ENCODE peak calls at places on chromosomes 3 and 15, in five cellular contexts. L is heart left ventricle, E is endodermal cell, Z is mesenchymal stem cell, M is neural progenitor cell. S is an unnamed sample.

GRCh38 chr15:94234300-94234699 is 2.9 kb downstream of the MCTP2 start:
- DNase-seq in M (no peak), E (peak), L (no peak), Z (peak), S (no peak)

GRCh38 chr3:29291262-29291981 is 10.6 kb downstream of the RBMS3 start:
- DNase-seq in M (no peak), Z (no peak), L (no peak), E (no peak), S (no peak)

GRCh38 chr15:51497806-51498205 is 124.8 kb downstream of the DMXL2 start:
- DNase-seq in M (no peak), Z (no peak), L (no peak), E (peak), S (no peak)

GRCh38 chr3:129530331-129530761 is 1.9 kb downstream of the RHO start:
- DNase-seq in Z (peak), L (no peak), M (peak), E (peak), S (peak)

GRCh38 chr3:188052229-188052965 is 101.6 kb upstream of the LPP start:
- DNase-seq in E (peak), M (peak), Z (no peak), L (peak), S (no peak)

GRCh38 chr3:84601303-84601702 is 357.5 kb upstream of the CADM2 start:
- DNase-seq in M (peak), E (no peak), L (no peak), Z (no peak), S (peak)

GRCh38 chr3:121574449-121574848 is 6.7 kb downstream of the ARGFX start:
- DNase-seq in L (no peak), Z (peak), E (peak), M (no peak), S (no peak)

GRCh38 chr3:30776186-30776815 is 118.2 kb downstream of the GADL1 start:
- DNase-seq in E (no peak), M (no peak), L (no peak), Z (no peak), S (no peak)

GRCh38 chr15:60370804-60371700 is 26.7 kb downstream of the ANXA2 start:
- DNase-seq in L (peak), M (no peak), E (peak), Z (peak), S (peak)

GRCh38 chr3:115165266-115165665 is 18.2 kb upstream of the ZBTB20 start:
- DNase-seq in E (no peak), L (no peak), Z (no peak), M (no peak), S (no peak)

DNA sequence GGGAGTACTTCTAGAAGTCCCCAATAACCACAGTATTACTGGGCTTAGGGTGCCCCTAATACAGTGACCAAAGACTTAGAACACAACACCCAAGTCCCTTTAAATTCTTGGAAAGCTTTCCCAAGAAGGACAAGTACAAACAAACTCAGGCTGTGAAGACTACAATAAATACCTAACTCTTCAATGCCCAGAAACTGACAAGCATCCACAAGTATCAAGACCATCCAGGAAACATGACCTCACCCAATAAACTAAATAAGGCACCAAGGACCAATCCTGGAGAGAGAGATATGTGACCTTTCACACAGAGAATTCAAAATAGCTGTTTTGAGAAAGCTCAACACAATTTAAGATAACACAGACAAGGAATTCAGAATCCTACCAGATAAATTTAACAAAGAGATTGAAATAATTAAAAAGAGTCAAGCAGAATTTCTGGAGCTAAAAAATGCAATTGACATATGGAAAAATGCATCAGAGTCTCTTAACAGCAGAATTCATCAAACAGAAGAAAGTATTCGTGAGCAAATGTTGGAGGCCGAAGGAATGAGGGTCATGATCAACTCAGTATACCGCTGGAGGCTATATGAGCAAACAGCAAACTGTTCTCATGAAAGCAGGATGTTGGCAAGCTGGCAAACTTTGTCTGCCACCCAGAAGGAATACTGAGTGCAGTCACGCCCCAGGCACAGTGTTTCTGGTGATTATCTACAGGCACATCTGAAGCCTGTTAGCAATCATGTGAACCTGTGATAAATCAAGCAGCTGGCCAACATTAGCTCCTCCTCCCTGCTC is 87.0 kb upstream of the NECTIN3 start:
- DNase-seq in M (no peak), E (no peak), L (no peak), Z (no peak), S (no peak)
- H3K4me3 ChIP-seq in M (no peak), E (no peak), L (no peak), Z (no peak), S (no peak)

GRCh38 chr3:149752788-149753136 is 473 bp upstream of the COMMD2 start:
- DNase-seq in Z (no peak), L (no peak), E (no peak), M (no peak), S (no peak)
- H3K4me3 ChIP-seq in Z (peak), L (peak), E (peak), M (peak), S (peak)

GRCh38 chr15:29925227-29926082 is 103.2 kb upstream of the TJP1 start:
- DNase-seq in L (peak), Z (peak), E (peak), M (peak), S (peak)

GRCh38 chr15:29921130-29921601 is 98.9 kb upstream of the TJP1 start:
- DNase-seq in E (peak), Z (no peak), M (no peak), L (no peak), S (no peak)

GRCh38 chr15:29926083-29926388 is 103.8 kb upstream of the TJP1 start:
- DNase-seq in E (no peak), M (no peak), Z (no peak), L (no peak), S (no peak)

GRCh38 chr15:29922191-29922590 is 99.9 kb upstream of the TJP1 start:
- DNase-seq in L (no peak), M (no peak), E (no peak), Z (no peak), S (no peak)

DNA sequence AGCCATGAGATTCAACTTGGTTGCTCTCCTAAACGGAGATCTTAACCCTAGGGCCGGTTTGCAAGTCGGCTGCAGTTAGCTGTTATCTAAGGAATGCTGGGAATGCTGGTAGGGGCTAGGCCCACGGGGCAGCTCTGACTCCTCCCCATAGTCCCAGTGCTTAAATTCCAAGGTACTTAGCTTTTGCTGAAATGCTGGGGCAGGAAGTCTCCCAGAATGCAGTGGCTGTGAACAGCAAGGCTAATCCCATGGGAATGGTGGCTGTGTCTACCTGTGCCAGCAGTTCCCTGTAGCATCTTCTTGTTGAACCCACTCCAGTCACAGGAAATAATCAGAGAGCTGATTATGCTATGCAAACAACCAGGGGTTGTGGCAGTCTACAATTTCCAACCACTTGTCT is 102.5 kb upstream of the TJP1 start:
- DNase-seq in L (peak), E (peak), M (peak), Z (peak), S (no peak)
- H3K4me3 ChIP-seq in L (no peak), E (no peak), M (no peak), Z (no peak), S (no peak)

GRCh38 chr3:10188798-10189556 is 24.3 kb downstream of the IRAK2 start:
- DNase-seq in L (no peak), E (no peak), Z (no peak), M (no peak), S (no peak)
- H3K4me3 ChIP-seq in L (no peak), E (no peak), Z (peak), M (no peak), S (no peak)

DNA sequence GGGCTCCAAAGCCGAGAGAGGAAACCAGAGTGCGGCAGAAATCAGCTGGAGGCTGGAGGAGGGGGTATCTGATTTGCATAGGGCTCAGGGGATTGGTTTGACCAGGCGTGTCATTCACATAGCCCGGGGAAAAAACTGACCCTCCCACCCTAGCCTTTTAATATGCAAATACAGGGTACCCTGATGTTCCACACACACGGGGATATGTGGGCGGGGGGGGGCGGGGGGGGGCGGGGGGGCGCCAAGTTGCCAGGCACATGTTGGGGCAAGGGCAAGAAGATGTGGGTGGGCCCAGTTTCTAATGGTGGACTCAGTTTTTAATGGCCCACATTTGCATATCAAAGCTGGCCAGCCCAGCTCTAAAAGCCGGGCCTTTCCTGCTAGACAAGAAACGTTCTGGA is 157.1 kb downstream of the AGBL1 start:
- DNase-seq in L (no peak), Z (no peak), M (peak), E (peak), S (no peak)
- H3K4me3 ChIP-seq in L (no peak), Z (no peak), M (peak), E (no peak), S (no peak)

S was measured in skeletal muscle cell.